ENCODE peak calls at places on chromosomes 12 and 14, in ten cellular contexts. G is activated gamma-delta T cell treated with Interleukin-2 at 50 U/mL for 16 hours; E is aorta; M is dorsolateral prefrontal cortex; I is substantia nigra; S is CD8-positive, alpha-beta memory T cell; D is amniotic stem cell; R is smooth muscle cell of the brain vasculature; Y is right lobe of liver; W is HFFc6. P is an unnamed sample.

GRCh38 chr14:99566009-99566389 is 38.0 kb downstream of the CCDC85C start:
- DNase-seq in G (no peak), E (no peak), M (no peak), I (no peak), S (no peak), D (no peak), R (no peak), Y (no peak), W (no peak), P (no peak)

GRCh38 chr12:57012600-57013465 is 3.5 kb downstream of the TAC3 start:
- DNase-seq in G (no peak), E (no peak), M (no peak), I (no peak), S (no peak), D (no peak), R (no peak), Y (no peak), W (no peak), P (no peak)

GRCh38 chr12:75294338-75294737 is 35.8 kb downstream of the CAPS2 start:
- DNase-seq in G (no peak), E (no peak), M (no peak), I (no peak), S (no peak), D (no peak), R (no peak), Y (no peak), W (no peak), P (no peak)

GRCh38 chr14:51058382-51058781 is 36.5 kb downstream of the TRIM9 start:
- DNase-seq in G (no peak), E (no peak), M (no peak), I (no peak), S (no peak), D (no peak), R (no peak), Y (no peak), W (no peak), P (no peak)

GRCh38 chr14:104510794-104511611 is 68.6 kb upstream of the C14orf180 start:
- DNase-seq in G (no peak), E (no peak), M (peak), I (no peak), S (no peak), D (no peak), R (no peak), Y (no peak), W (no peak), P (no peak)

GRCh38 chr14:26601856-26602255 is 4.0 kb upstream of the NOVA1 start:
- DNase-seq in G (no peak), E (no peak), M (no peak), I (no peak), S (no peak), D (no peak), R (no peak), Y (no peak), W (no peak), P (no peak)

GRCh38 chr12:57983150-57983857 is 41.9 kb downstream of the ATP23 start:
- DNase-seq in G (no peak), E (no peak), M (peak), I (no peak), S (no peak), D (peak), R (peak), Y (no peak), W (peak), P (peak)

GRCh38 chr12:53717319-53717718 is 9.9 kb downstream of the CALCOCO1 start:
- DNase-seq in G (no peak), E (no peak), M (no peak), I (no peak), S (no peak), D (no peak), R (no peak), Y (no peak), W (no peak), P (no peak)

GRCh38 chr14:98909251-98909944 is 362.6 kb downstream of the BCL11B start:
- DNase-seq in G (no peak), E (no peak), M (no peak), I (no peak), S (no peak), D (no peak), R (no peak), Y (no peak), W (peak), P (no peak)

GRCh38 chr12:104615048-104615561 is 158.4 kb downstream of the CHST11 start:
- DNase-seq in G (no peak), E (peak), M (no peak), I (no peak), S (no peak), D (no peak), R (no peak), Y (no peak), W (no peak), P (no peak)

GRCh38 chr12:51820721-51821422 is 27.6 kb downstream of the FIGNL2 start:
- DNase-seq in G (peak), E (peak), M (peak), I (no peak), S (peak), D (no peak), R (no peak), Y (peak), W (no peak), P (peak)

GRCh38 chr12:105214670-105215375 is 21.2 kb downstream of the APPL2 start:
- DNase-seq in G (no peak), E (no peak), M (no peak), I (no peak), S (no peak), D (no peak), R (no peak), Y (peak), W (no peak), P (no peak)

GRCh38 chr12:56261503-56262230 is 3.5 kb upstream of the ANKRD52 start:
- DNase-seq in G (no peak), E (no peak), M (no peak), I (no peak), S (no peak), D (no peak), R (no peak), Y (no peak), W (peak), P (no peak)

GRCh38 chr12:53299101-53299453 is 418 bp upstream of the MYG1 start:
- DNase-seq in G (no peak), E (peak), M (no peak), I (no peak), S (no peak), D (peak), R (peak), Y (no peak), W (peak), P (no peak)

GRCh38 chr14:51846631-51847488 is 13.6 kb upstream of the GNG2 start:
- DNase-seq in G (peak), E (peak), M (peak), I (no peak), S (peak), D (no peak), R (no peak), Y (peak), W (no peak), P (peak)

GRCh38 chr12:124508323-124509096 is 58.9 kb downstream of the NCOR2 start:
- DNase-seq in G (no peak), E (no peak), M (no peak), I (no peak), S (no peak), D (no peak), R (no peak), Y (no peak), W (peak), P (no peak)

GRCh38 chr14:103808403-103809001 is 38.9 kb downstream of the PPP1R13B start:
- DNase-seq in G (peak), E (peak), M (peak), I (peak), S (peak), D (peak), R (peak), Y (peak), W (peak), P (peak)

GRCh38 chr14:100445436-100446088 is 122.4 kb downstream of the SLC25A47 start:
- DNase-seq in G (no peak), E (no peak), M (no peak), I (no peak), S (no peak), D (no peak), R (no peak), Y (no peak), W (no peak), P (no peak)

GRCh38 chr14:69133206-69134125 is 19.5 kb downstream of the DCAF5 start:
- DNase-seq in G (no peak), E (no peak), M (no peak), I (no peak), S (no peak), D (peak), R (no peak), Y (no peak), W (peak), P (no peak)

GRCh38 chr12:4271433-4272013 is 2.0 kb upstream of the CCND2 start:
- DNase-seq in G (no peak), E (no peak), M (no peak), I (no peak), S (no peak), D (no peak), R (no peak), Y (no peak), W (no peak), P (no peak)

GRCh38 chr12:51339750-51340149 is 6.7 kb downstream of the CELA1 start:
- DNase-seq in G (no peak), E (no peak), M (no peak), I (no peak), S (no peak), D (no peak), R (no peak), Y (no peak), W (no peak), P (no peak)

GRCh38 chr12:92324849-92325500 is 179.3 kb upstream of the BTG1 start:
- DNase-seq in G (no peak), E (no peak), M (no peak), I (no peak), S (no peak), D (no peak), R (no peak), Y (no peak), W (no peak), P (no peak)

GRCh38 chr12:6899837-6900519 is 4.6 kb upstream of the LRRC23 start:
- DNase-seq in G (no peak), E (peak), M (no peak), I (peak), S (no peak), D (no peak), R (no peak), Y (no peak), W (no peak), P (no peak)

GRCh38 chr12:112686373-112686772 is 105.2 kb upstream of the RPH3A start:
- DNase-seq in G (no peak), E (no peak), M (peak), I (no peak), S (no peak), D (no peak), R (no peak), Y (no peak), W (no peak), P (no peak)

GRCh38 chr12:74415633-74416032 is 122.0 kb upstream of the ATXN7L3B start:
- DNase-seq in G (no peak), E (no peak), M (no peak), I (no peak), S (no peak), D (no peak), R (peak), Y (no peak), W (peak), P (no peak)

GRCh38 chr14:98348505-98348904 is 923.5 kb downstream of the BCL11B start:
- DNase-seq in G (no peak), E (no peak), M (no peak), I (no peak), S (no peak), D (no peak), R (no peak), Y (no peak), W (no peak), P (no peak)

GRCh38 chr12:93902736-93903562 is 225.8 kb downstream of the CRADD start:
- DNase-seq in G (no peak), E (no peak), M (no peak), I (no peak), S (no peak), D (no peak), R (no peak), Y (no peak), W (no peak), P (no peak)

GRCh38 chr12:106903241-106903950 is 52.3 kb upstream of the TMEM263 start:
- DNase-seq in G (peak), E (peak), M (peak), I (no peak), S (peak), D (peak), R (peak), Y (peak), W (peak), P (peak)

GRCh38 chr12:98595152-98595988 is 1.9 kb downstream of the SLC25A3 start:
- DNase-seq in G (no peak), E (no peak), M (no peak), I (no peak), S (peak), D (peak), R (no peak), Y (no peak), W (peak), P (no peak)

GRCh38 chr14:71236430-71236829 is 329.2 kb downstream of the PCNX1 start:
- DNase-seq in G (no peak), E (no peak), M (no peak), I (no peak), S (no peak), D (no peak), R (no peak), Y (no peak), W (no peak), P (no peak)

GRCh38 chr14:61193471-61193870 is 87.7 kb downstream of the TMEM30B start:
- DNase-seq in G (no peak), E (no peak), M (no peak), I (no peak), S (no peak), D (no peak), R (no peak), Y (no peak), W (no peak), P (no peak)

GRCh38 chr14:55957950-55958349 is 160.3 kb upstream of the PELI2 start:
- DNase-seq in G (no peak), E (no peak), M (no peak), I (no peak), S (no peak), D (no peak), R (no peak), Y (no peak), W (no peak), P (no peak)

GRCh38 chr12:31588976-31589375 is 2.0 kb downstream of the DENND5B start:
- DNase-seq in G (no peak), E (no peak), M (no peak), I (no peak), S (no peak), D (no peak), R (no peak), Y (no peak), W (no peak), P (no peak)

GRCh38 chr14:29927596-29928341 is at the start of gene PRKD1:
- DNase-seq in G (no peak), E (peak), M (peak), I (peak), S (no peak), D (peak), R (no peak), Y (peak), W (peak), P (peak)

GRCh38 chr14:52080817-52081755 is 12.2 kb upstream of the NID2 start:
- DNase-seq in G (no peak), E (no peak), M (no peak), I (no peak), S (no peak), D (peak), R (no peak), Y (no peak), W (peak), P (no peak)

GRCh38 chr14:81447018-81447770 is 47.1 kb upstream of the STON2 start:
- DNase-seq in G (no peak), E (no peak), M (no peak), I (no peak), S (no peak), D (no peak), R (no peak), Y (no peak), W (no peak), P (no peak)

GRCh38 chr14:103185051-103186027 is 62.1 kb downstream of the TNFAIP2 start:
- DNase-seq in G (no peak), E (no peak), M (no peak), I (no peak), S (peak), D (no peak), R (peak), Y (no peak), W (no peak), P (no peak)

GRCh38 chr12:62732861-62733427 is 202.0 kb downstream of the PPM1H start:
- DNase-seq in G (no peak), E (no peak), M (no peak), I (no peak), S (no peak), D (no peak), R (no peak), Y (no peak), W (peak), P (no peak)

GRCh38 chr14:65403231-65403630 is 9.3 kb upstream of the FUT8 start:
- DNase-seq in G (no peak), E (no peak), M (no peak), I (no peak), S (no peak), D (no peak), R (no peak), Y (no peak), W (peak), P (no peak)

GRCh38 chr14:36078080-36078479 is 98.4 kb downstream of the PTCSC3 start:
- DNase-seq in G (no peak), E (no peak), M (no peak), I (no peak), S (no peak), D (no peak), R (no peak), Y (no peak), W (no peak), P (no peak)

P was measured in pancreas.